ENCODE peak calls at places on chromosomes 12 and 14, in six cellular contexts. N is lung, A is A549, F is PC-3, Z is stomach, V is lower leg skin. T is an unnamed sample.

GRCh38 chr12:132095520-132096409 is 48.4 kb downstream of the DDX51 start:
- DNase-seq in N (no peak), A (no peak), F (no peak), Z (no peak), V (no peak), T (no peak)

GRCh38 chr14:48890333-48890732 is 695.8 kb downstream of the RPS29 start:
- DNase-seq in N (no peak), A (no peak), F (no peak), Z (no peak), V (no peak), T (no peak)

GRCh38 chr12:117188961-117189724 is 1.1 kb downstream of the FBXO21 start:
- DNase-seq in N (no peak), A (peak), F (peak), Z (no peak), V (no peak), T (no peak)

GRCh38 chr14:97306785-97307246 is 509.6 kb downstream of the VRK1 start:
- DNase-seq in N (no peak), A (no peak), F (peak), Z (no peak), V (no peak), T (no peak)

GRCh38 chr12:110704750-110705149 is 15.8 kb upstream of the HVCN1 start:
- DNase-seq in N (no peak), A (peak), F (peak), Z (peak), V (no peak), T (no peak)

GRCh38 chr12:82645414-82645813 is 41.3 kb upstream of the TMTC2 start:
- DNase-seq in N (no peak), A (no peak), F (no peak), Z (no peak), V (no peak), T (no peak)

GRCh38 chr12:121391619-121392324 is 8.1 kb upstream of the RNF34 start:
- DNase-seq in N (no peak), A (no peak), F (no peak), Z (peak), V (no peak), T (peak)

GRCh38 chr12:24645254-24645653 is 303.6 kb downstream of the BCAT1 start:
- DNase-seq in N (no peak), A (no peak), F (no peak), Z (no peak), V (no peak), T (no peak)

GRCh38 chr12:39272934-39273770 is 169.8 kb downstream of the KIF21A start:
- DNase-seq in N (no peak), A (peak), F (peak), Z (no peak), V (no peak), T (peak)

GRCh38 chr14:54651649-54652048 is 84.7 kb downstream of the SAMD4A start:
- DNase-seq in N (no peak), A (peak), F (peak), Z (no peak), V (no peak), T (no peak)

GRCh38 chr12:116520801-116521471 is 38.2 kb upstream of the MAP1LC3B2 start:
- DNase-seq in N (no peak), A (no peak), F (no peak), Z (no peak), V (no peak), T (no peak)

GRCh38 chr14:74459289-74459946 is 33.4 kb upstream of the SYNDIG1L start:
- DNase-seq in N (no peak), A (peak), F (peak), Z (no peak), V (no peak), T (peak)

GRCh38 chr12:123075591-123076171 is 75.2 kb downstream of the PITPNM2 start:
- DNase-seq in N (peak), A (no peak), F (peak), Z (peak), V (no peak), T (peak)
- TF ChIP-seq CTCF in N (no peak), A (no peak), F (no peak), Z (no peak), V (no peak), T (peak)

DNA sequence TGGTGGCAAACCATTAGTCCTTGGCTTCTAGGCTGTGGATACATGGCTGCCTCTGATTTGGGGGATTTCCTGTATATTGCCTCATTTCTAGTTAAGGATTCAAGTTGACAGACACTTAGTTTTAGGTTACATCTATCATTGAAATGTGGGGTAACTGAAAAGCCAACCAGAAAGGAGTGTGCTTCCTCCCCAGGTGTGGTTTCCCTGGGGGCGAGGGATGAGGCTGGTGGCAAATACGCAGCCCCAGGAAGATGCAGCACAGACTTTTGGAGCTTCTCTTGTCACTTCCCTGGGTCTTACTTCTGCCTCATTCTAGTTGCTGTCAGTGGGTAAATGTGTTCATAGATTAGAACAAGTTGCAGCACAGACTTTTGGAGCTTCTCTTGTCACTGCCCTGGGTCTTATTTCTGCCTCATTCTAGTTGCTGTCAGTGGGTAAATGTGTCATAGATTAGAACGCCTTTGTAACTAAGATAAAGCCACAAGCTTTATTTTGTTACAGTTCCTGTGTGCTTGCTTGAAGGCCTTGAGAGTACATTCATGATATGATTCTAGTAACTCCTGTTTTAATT is 85.1 kb downstream of the BORCS5 start:
- DNase-seq in N (no peak), A (no peak), F (peak), Z (no peak), V (no peak), T (no peak)
- H3K4me3 ChIP-seq in N (no peak), A (no peak), F (no peak), Z (no peak), V (no peak), T (no peak)

DNA sequence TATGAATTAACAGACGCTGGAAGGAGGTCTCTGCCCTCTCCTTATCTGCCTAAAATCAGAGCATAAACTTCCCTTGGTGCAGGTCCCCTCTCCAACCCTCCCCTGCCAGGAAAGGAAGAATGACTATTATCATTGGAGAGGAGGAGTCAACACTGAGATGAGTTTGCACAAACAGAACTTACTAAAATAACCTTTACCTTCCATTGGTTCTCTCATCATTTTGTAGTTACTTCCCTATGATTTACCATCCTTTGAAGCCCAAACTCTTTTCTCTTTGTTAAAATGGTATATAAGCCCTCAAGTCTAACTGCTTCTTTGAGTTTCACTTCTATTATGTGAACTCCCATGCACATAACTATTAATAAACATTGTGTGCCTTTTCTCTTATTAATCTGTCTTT is 64.2 kb upstream of the EEA1 start:
- DNase-seq in N (no peak), A (no peak), F (no peak), Z (no peak), V (no peak), T (no peak)
- TF ChIP-seq CTCF in N (no peak), A (no peak), F (no peak), Z (no peak), V (no peak), T (no peak)

DNA sequence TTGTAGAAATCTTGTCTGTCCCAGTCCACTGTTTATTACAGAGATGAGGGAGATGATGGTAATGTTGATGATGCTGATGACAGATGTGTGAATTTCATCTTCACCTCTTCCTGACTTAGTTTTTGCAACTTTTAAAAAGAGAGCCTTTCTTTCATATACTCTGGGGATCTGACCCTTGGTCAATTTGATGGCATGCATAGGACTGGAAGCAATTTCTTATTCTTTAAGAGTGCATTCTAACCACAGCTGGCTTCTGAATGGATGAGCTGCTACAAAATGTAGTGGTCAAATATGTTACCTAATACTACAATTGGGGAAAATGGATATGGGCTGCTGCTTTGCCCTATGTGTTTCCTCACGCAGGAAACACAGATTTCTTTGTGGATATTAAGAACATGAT is 80.8 kb downstream of the MYRFL start:
- DNase-seq in N (no peak), A (no peak), F (no peak), Z (no peak), V (no peak), T (no peak)
- H3K4me3 ChIP-seq in N (no peak), A (no peak), F (no peak), Z (no peak), V (no peak), T (no peak)

GRCh38 chr14:88075298-88075981 is 70.5 kb downstream of the GPR65 start:
- DNase-seq in N (no peak), A (no peak), F (no peak), Z (no peak), V (no peak), T (no peak)

GRCh38 chr14:88063807-88064206 is 58.9 kb downstream of the GPR65 start:
- DNase-seq in N (no peak), A (peak), F (no peak), Z (no peak), V (no peak), T (no peak)

DNA sequence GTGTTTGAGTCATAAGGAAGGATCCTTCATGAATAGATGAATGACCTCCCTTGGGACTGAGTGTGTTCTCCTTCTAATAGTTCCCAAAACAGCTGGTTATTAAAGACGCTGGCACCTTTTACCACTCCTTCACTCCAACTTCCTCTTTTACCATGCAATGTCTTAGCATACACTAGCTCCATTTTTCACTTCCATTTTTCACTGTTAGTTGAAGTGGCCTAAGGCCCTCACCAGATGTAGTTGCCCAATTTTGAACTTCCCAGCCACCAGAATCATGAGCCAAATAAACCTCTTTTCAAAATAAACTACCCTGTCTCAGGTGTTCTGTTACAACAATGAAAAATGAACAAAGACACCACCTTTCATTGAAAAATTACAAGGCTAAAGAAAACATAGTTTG is 64.7 kb downstream of the GPR65 start:
- DNase-seq in N (no peak), A (no peak), F (no peak), Z (no peak), V (no peak), T (no peak)
- TF ChIP-seq CTCF in N (no peak), A (no peak), F (no peak), Z (no peak), V (no peak), T (no peak)

GRCh38 chr12:32395031-32395430 is 4.3 kb upstream of the FGD4 start:
- DNase-seq in N (no peak), A (no peak), F (no peak), Z (no peak), V (no peak), T (no peak)

GRCh38 chr12:32390572-32391219 is 8.7 kb upstream of the FGD4 start:
- DNase-seq in N (peak), A (peak), F (no peak), Z (peak), V (no peak), T (no peak)
- H3K4me3 ChIP-seq in N (no peak), A (peak), F (no peak), Z (peak), V (no peak), T (no peak)

GRCh38 chr14:43647302-43647701 is 859.8 kb downstream of the FSCB start:
- DNase-seq in N (no peak), A (peak), F (peak), Z (no peak), V (no peak), T (no peak)
- TF ChIP-seq CTCF in N (no peak), A (no peak), F (peak), Z (no peak), V (no peak), T (peak)

T was measured in BE2C.